ENCODE peak calls at places on chromosomes 2 and 18, in four cellular contexts. G, M, P and H are unnamed samples.

GRCh38 chr2:4258563-4258962 is 555.2 kb downstream of the DCDC2C start:
- DNase-seq in P (no peak), M (no peak), G (peak), H (no peak)

GRCh38 chr2:240500561-240501423 is 57.0 kb downstream of the ANKMY1 start:
- DNase-seq in P (no peak), G (no peak), M (no peak), H (no peak)

GRCh38 chr2:30271300-30271699 is 40.0 kb downstream of the LBH start:
- DNase-seq in M (no peak), G (no peak), P (peak), H (no peak)

GRCh38 chr2:70988151-70988550 is 6.5 kb downstream of the TEX261 start:
- DNase-seq in P (no peak), M (no peak), G (no peak), H (no peak)

GRCh38 chr2:45922577-45922988 is 271.1 kb downstream of the PRKCE start:
- DNase-seq in G (no peak), M (no peak), P (no peak), H (no peak)

GRCh38 chr18:24602156-24602555 is 141.7 kb downstream of the HRH4 start:
- DNase-seq in P (no peak), G (no peak), M (no peak), H (no peak)

GRCh38 chr2:186827426-186827825 is 21.5 kb downstream of the ZSWIM2 start:
- DNase-seq in P (no peak), G (no peak), M (no peak), H (no peak)

GRCh38 chr18:49814147-49814499 is 790 bp upstream of the ACAA2 start:
- DNase-seq in P (peak), M (no peak), G (peak), H (peak)

GRCh38 chr2:111710613-111711012 is 173.4 kb downstream of the ANAPC1 start:
- DNase-seq in P (no peak), G (no peak), M (no peak), H (no peak)

GRCh38 chr2:111712940-111713339 is 171.1 kb downstream of the ANAPC1 start:
- DNase-seq in M (no peak), G (no peak), P (no peak), H (no peak)

GRCh38 chr2:111712361-111712760 is 171.6 kb downstream of the ANAPC1 start:
- DNase-seq in G (no peak), P (no peak), M (no peak), H (no peak)

GRCh38 chr2:111710085-111710484 is 173.9 kb downstream of the ANAPC1 start:
- DNase-seq in P (no peak), G (no peak), M (no peak), H (no peak)

GRCh38 chr2:111711270-111711669 is 172.7 kb downstream of the ANAPC1 start:
- DNase-seq in P (no peak), G (no peak), M (no peak), H (no peak)
- TF ChIP-seq POLR2AphosphoS2 in P (no peak), G (no peak), M (no peak), H (no peak)

GRCh38 chr2:38528008-38528442 is 74.7 kb downstream of the HNRNPLL start:
- DNase-seq in M (no peak), G (peak), P (peak), H (peak)
- TF ChIP-seq POLR2AphosphoS2 in M (no peak), G (no peak), P (no peak), H (no peak)

GRCh38 chr18:79876497-79876896 is 75.0 kb downstream of the SLC66A2 start:
- DNase-seq in G (no peak), M (no peak), P (no peak), H (no peak)
- TF ChIP-seq POLR2AphosphoS2 in G (no peak), M (no peak), P (no peak), H (no peak)

GRCh38 chr2:137865954-137866540 is 98.2 kb upstream of the HNMT start:
- DNase-seq in M (no peak), P (peak), G (peak), H (peak)
- TF ChIP-seq POLR2AphosphoS2 in M (no peak), P (no peak), G (no peak), H (no peak)

GRCh38 chr18:59123588-59124369 is 15.9 kb upstream of the SEC11C start:
- DNase-seq in M (no peak), P (no peak), G (no peak), H (peak)
- TF ChIP-seq POLR2AphosphoS2 in M (no peak), P (no peak), G (no peak), H (no peak)

DNA sequence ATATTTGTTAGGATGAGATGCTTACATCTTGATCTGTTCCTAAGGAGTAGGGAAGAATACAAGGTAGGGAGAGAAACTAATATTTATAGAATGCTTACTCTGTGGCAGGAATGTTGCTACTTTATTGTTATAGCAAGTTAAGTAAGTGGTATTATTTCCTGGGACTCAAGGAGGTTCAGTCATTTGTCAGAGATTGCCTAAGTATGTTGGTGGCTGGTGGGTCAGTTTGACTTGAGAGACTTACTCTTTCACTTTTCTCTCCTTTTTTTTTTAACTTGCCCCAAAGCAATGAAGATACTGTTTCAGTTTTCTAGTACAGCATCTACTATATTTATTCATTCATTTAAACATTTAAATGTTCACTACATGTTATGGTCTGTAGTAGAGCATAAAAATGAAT is 209.2 kb upstream of the STON1 start:
- DNase-seq in G (no peak), P (no peak), M (no peak), H (no peak)
- TF ChIP-seq POLR2AphosphoS2 in G (no peak), P (no peak), M (no peak), H (no peak)

GRCh38 chr18:67310826-67311225 is 205.7 kb downstream of the DSEL start:
- DNase-seq in P (no peak), G (no peak), M (no peak), H (peak)
- TF ChIP-seq POLR2AphosphoS2 in P (no peak), G (no peak), M (no peak), H (no peak)